ENCODE peak calls at places on chromosomes 5 and 9, in four cellular contexts. D is CD4-positive, alpha-beta T cell; G is AG09319; Q is KBM-7. K is an unnamed sample.

GRCh38 chr5:171601266-171601881 is 181.9 kb downstream of the FGF18 start:
- DNase-seq in D (no peak), Q (peak), G (no peak), K (no peak)

GRCh38 chr5:178249191-178249989 is 16.8 kb upstream of the PHYKPL start:
- DNase-seq in Q (peak), G (peak), D (no peak), K (no peak)

GRCh38 chr5:28397502-28397941 is 1359.1 kb upstream of the CDH9 start:
- DNase-seq in G (no peak), D (no peak), Q (no peak), K (no peak)

GRCh38 chr5:55191165-55191564 is 18.2 kb upstream of the CDC20B start:
- DNase-seq in D (no peak), Q (no peak), G (no peak), K (no peak)

GRCh38 chr9:96758845-96759673 is 18.8 kb downstream of the ZNF510 start:
- DNase-seq in D (no peak), G (no peak), Q (no peak), K (no peak)

GRCh38 chr9:105093685-105094084 is 150.8 kb upstream of the SLC44A1 start:
- DNase-seq in G (no peak), D (no peak), Q (no peak), K (no peak)

GRCh38 chr9:16335788-16336580 is 534.5 kb downstream of the BNC2 start:
- DNase-seq in D (no peak), G (peak), Q (no peak), K (no peak)

GRCh38 chr5:138699482-138699881 is 53.7 kb upstream of the CTNNA1 start:
- DNase-seq in D (no peak), G (no peak), Q (no peak), K (no peak)

GRCh38 chr5:36820900-36821299 is 55.7 kb upstream of the NIPBL start:
- DNase-seq in Q (peak), D (no peak), G (no peak), K (no peak)

GRCh38 chr9:83420486-83420885 is 117.7 kb downstream of the FRMD3 start:
- DNase-seq in D (no peak), G (no peak), Q (no peak), K (no peak)

GRCh38 chr5:119470851-119471451 is 18.7 kb downstream of the HSD17B4 start:
- DNase-seq in D (no peak), Q (peak), G (no peak), K (no peak)

GRCh38 chr5:50766042-50766441 is 99.6 kb downstream of the PARP8 start:
- DNase-seq in Q (no peak), G (no peak), D (no peak), K (no peak)

GRCh38 chr9:105243015-105243686 is 1.3 kb upstream of the SLC44A1 start:
- DNase-seq in Q (peak), D (no peak), G (no peak), K (no peak)

GRCh38 chr5:54516051-54516645 is 1.4 kb upstream of the SNX18 start:
- DNase-seq in D (no peak), Q (no peak), G (no peak), K (no peak)

GRCh38 chr9:136099547-136099946 is 4.5 kb upstream of the NACC2 start:
- DNase-seq in Q (no peak), D (no peak), G (no peak), K (no peak)

GRCh38 chr9:134814598-134815215 is 65.9 kb upstream of the FCN2 start:
- DNase-seq in G (no peak), D (no peak), Q (no peak), K (no peak)

GRCh38 chr5:145553177-145553576 is 282.0 kb downstream of the PRELID2 start:
- DNase-seq in G (no peak), D (no peak), Q (no peak), K (no peak)

GRCh38 chr9:87119328-87119881 is 172.1 kb upstream of the GAS1 start:
- DNase-seq in G (peak), D (no peak), Q (no peak), K (no peak)

GRCh38 chr9:2055203-2055658 is 40.1 kb downstream of the SMARCA2 start:
- DNase-seq in G (no peak), D (no peak), Q (no peak), K (no peak)

GRCh38 chr5:180034564-180034963 is 37.0 kb downstream of the RNF130 start:
- DNase-seq in Q (no peak), G (no peak), D (no peak), K (no peak)

GRCh38 chr5:30100929-30101328 is 1092.6 kb upstream of the CDH6 start:
- DNase-seq in Q (no peak), D (no peak), G (no peak), K (no peak)

GRCh38 chr9:133387680-133388079 is 11.5 kb downstream of the STKLD1 start:
- DNase-seq in G (no peak), Q (no peak), D (no peak), K (no peak)

GRCh38 chr5:16508730-16509531 is 43.3 kb upstream of the ZNF622 start:
- DNase-seq in G (no peak), Q (no peak), D (no peak), K (peak)